ENCODE peak calls at places on chromosomes 6 and 20, in six cellular contexts. M is psoas muscle, B is left ventricle myocardium inferior, L is cardiac muscle cell, T is esophagus muscularis mucosa, I is osteoblast. Z is an unnamed sample. For H3K27me3, the result is how much of the 10 kb centered on the place peaks cover.

GRCh38 chr6:127100510-127101140 is 17.8 kb upstream of the RSPO3 start:
- DNase-seq in M (no peak), B (no peak), L (peak), T (no peak), I (peak), Z (no peak)

GRCh38 chr6:71228461-71229041 is 60.1 kb upstream of the OGFRL1 start:
- DNase-seq in M (no peak), B (no peak), L (peak), T (no peak), I (no peak), Z (no peak)

GRCh38 chr20:4613184-4613583 is 108.5 kb upstream of the PRND start:
- DNase-seq in M (no peak), B (no peak), L (no peak), T (no peak), I (no peak), Z (no peak)

GRCh38 chr6:150267686-150268561 is 100.9 kb upstream of the IYD start:
- DNase-seq in M (peak), B (no peak), L (peak), T (no peak), I (peak), Z (no peak)

GRCh38 chr20:61900376-61901293 is 165.0 kb downstream of the TAF4 start:
- DNase-seq in M (peak), B (no peak), L (no peak), T (no peak), I (no peak), Z (no peak)

GRCh38 chr20:53454675-53455276 is 138.9 kb downstream of the ZNF217 start:
- DNase-seq in M (no peak), B (no peak), L (no peak), T (no peak), I (no peak), Z (no peak)

GRCh38 chr6:113971786-113972185 is 838 bp upstream of the HDAC2 start:
- DNase-seq in M (no peak), B (no peak), L (peak), T (no peak), I (no peak), Z (no peak)

GRCh38 chr20:44074252-44075151 is 112.5 kb downstream of the JPH2 start:
- DNase-seq in M (no peak), B (peak), L (peak), T (peak), I (peak), Z (no peak)

GRCh38 chr6:53112404-53112803 is 36.2 kb downstream of the GCM1 start:
- DNase-seq in M (no peak), B (no peak), L (no peak), T (no peak), I (no peak), Z (no peak)

GRCh38 chr20:14979472-14979986 is 642.1 kb upstream of the FLRT3 start:
- DNase-seq in M (no peak), B (no peak), L (no peak), T (no peak), I (no peak), Z (no peak)

GRCh38 chr6:133623065-133623464 is 265.8 kb upstream of the TCF21 start:
- DNase-seq in M (no peak), B (no peak), L (peak), T (no peak), I (peak), Z (no peak)

GRCh38 chr20:16107172-16107870 is 465.9 kb downstream of the KIF16B start:
- DNase-seq in M (no peak), B (no peak), L (no peak), T (no peak), I (no peak), Z (no peak)

GRCh38 chr20:15603501-15603900 is 969.7 kb downstream of the KIF16B start:
- DNase-seq in M (no peak), B (no peak), L (no peak), T (no peak), I (no peak), Z (no peak)

GRCh38 chr6:144413418-144413817 is 128.3 kb downstream of the UTRN start:
- DNase-seq in M (no peak), B (no peak), L (no peak), T (no peak), I (no peak), Z (no peak)

GRCh38 chr6:10391799-10392198 is 23.1 kb downstream of the TFAP2A start:
- DNase-seq in M (no peak), B (no peak), L (no peak), T (no peak), I (no peak), Z (no peak)

GRCh38 chr20:40650707-40651106 is 38.3 kb downstream of the MAFB start:
- DNase-seq in M (no peak), B (no peak), L (peak), T (no peak), I (no peak), Z (no peak)

GRCh38 chr20:2237059-2237458 is 58.7 kb upstream of the TGM3 start:
- DNase-seq in M (peak), B (no peak), L (peak), T (no peak), I (peak), Z (peak)

GRCh38 chr6:54617730-54618129 is 228.8 kb upstream of the FAM83B start:
- DNase-seq in M (no peak), B (no peak), L (peak), T (no peak), I (peak), Z (peak)

GRCh38 chr20:7980332-7981046 is 39.1 kb downstream of the TMX4 start:
- DNase-seq in M (no peak), B (no peak), L (peak), T (no peak), I (no peak), Z (no peak)

GRCh38 chr6:63764318-63764916 is 128.8 kb downstream of the PHF3 start:
- DNase-seq in M (no peak), B (no peak), L (peak), T (no peak), I (no peak), Z (no peak)

GRCh38 chr6:105492706-105493673 is 90.1 kb upstream of the PREP start:
- DNase-seq in M (no peak), B (no peak), L (no peak), T (peak), I (no peak), Z (no peak)

GRCh38 chr6:24807584-24807983 is 8.9 kb upstream of the ARMH2 start:
- DNase-seq in M (no peak), B (no peak), L (no peak), T (no peak), I (no peak), Z (no peak)

GRCh38 chr6:3405679-3406078 is 51.2 kb downstream of the SLC22A23 start:
- DNase-seq in M (no peak), B (no peak), L (peak), T (no peak), I (peak), Z (no peak)

DNA sequence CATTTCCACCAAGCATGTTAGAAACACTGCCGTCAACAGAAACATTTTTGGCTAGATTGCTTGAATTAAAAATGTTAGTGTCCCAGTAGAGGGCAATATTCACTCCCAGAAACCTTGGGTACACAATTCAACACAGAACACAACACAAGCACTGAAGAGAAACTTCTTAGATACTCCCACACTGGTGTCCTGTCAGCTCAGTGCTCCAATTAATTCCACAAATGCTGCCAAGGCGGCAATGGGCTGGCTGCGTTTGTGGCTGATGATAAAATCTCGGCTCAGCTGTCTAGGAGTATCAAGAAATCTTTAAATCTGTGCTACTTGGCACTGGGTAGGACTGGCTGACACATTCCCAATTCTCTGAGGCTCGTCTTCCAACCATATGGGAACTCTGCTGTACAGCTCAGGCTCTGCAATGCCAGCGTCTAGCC is 39.3 kb downstream of the BEND3 start:
- DNase-seq in M (no peak), B (no peak), L (peak), T (no peak), I (peak), Z (no peak)
- TF ChIP-seq CTCF in M (no peak), B (no peak), L (peak), T (no peak), I (peak), Z (peak)

GRCh38 chr20:1001981-1002681 is at the start of gene RSPO4:
- DNase-seq in M (no peak), B (no peak), L (no peak), T (no peak), I (no peak), Z (no peak)
- H3K4me3 ChIP-seq in M (no peak), B (peak), L (peak), T (peak), I (no peak), Z (peak)

DNA sequence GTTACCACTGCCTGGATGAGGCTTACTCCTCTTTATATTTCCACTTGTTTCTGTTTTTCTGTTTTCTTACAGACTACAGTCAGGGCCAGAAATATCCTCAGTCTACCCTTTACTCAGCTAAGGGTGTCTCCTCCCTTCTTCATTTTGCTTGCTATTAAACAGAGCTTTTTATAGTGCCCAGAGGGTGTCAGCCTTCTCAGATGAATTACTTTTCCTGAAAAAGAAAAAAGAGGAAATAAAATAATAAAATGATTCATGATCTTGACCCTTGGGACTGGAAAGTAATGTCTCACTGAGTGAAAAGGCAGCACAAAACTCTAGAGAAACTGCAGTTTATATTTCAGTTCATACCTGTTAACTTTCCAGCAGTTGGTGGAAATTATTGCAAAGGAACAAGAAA is 170.7 kb downstream of the IBTK start:
- DNase-seq in M (no peak), B (no peak), L (no peak), T (no peak), I (peak), Z (no peak)
- H3K27me3 ChIP-seq in M (under half), B (under half), L (under half), T (under half), I (under half), Z (under half)

GRCh38 chr20:10412591-10413408 is 21.2 kb downstream of the MKKS start:
- DNase-seq in M (no peak), B (no peak), L (peak), T (no peak), I (no peak), Z (no peak)
- TF ChIP-seq CTCF in M (no peak), B (peak), L (peak), T (no peak), I (peak), Z (no peak)

GRCh38 chr6:39725632-39725997 is 407 bp upstream of the KIF6 start:
- DNase-seq in M (no peak), B (no peak), L (no peak), T (no peak), I (no peak), Z (no peak)
- H3K4me3 ChIP-seq in M (peak), B (peak), L (no peak), T (peak), I (peak), Z (peak)

Z was measured in BJ.